ENCODE peak calls at places on chromosomes 13 and 19, in ten cellular contexts. Z, A, R, C, V, I, E, J, M and P are unnamed samples.

GRCh38 chr19:57719901-57720519 is 7.4 kb downstream of the ZNF671 start:
- DNase-seq in Z (no peak), R (no peak), I (no peak), E (no peak), J (no peak), V (no peak), A (no peak), M (no peak), C (no peak), P (no peak)

GRCh38 chr13:110397445-110397844 is 90.4 kb downstream of the COL4A2 start:
- DNase-seq in E (no peak), M (no peak), R (peak; percentile 45), C (no peak), V (no peak), I (peak; percentile 78), Z (peak; percentile 69), J (peak; percentile 48), A (no peak), P (no peak)

GRCh38 chr19:18488838-18489626 is 32.8 kb downstream of the ELL start:
- DNase-seq in Z (peak; percentile 45), C (peak; percentile 46), I (no peak), J (no peak), E (no peak), R (no peak), A (no peak), M (no peak), V (no peak), P (no peak)

GRCh38 chr13:73934215-73934623 is 200.0 kb downstream of the KLF12 start:
- DNase-seq in R (peak; percentile 68), C (no peak), J (no peak), M (no peak), V (no peak), I (no peak), A (no peak), E (no peak), Z (no peak), P (no peak)

GRCh38 chr13:59133903-59134302 is 1029.8 kb downstream of the DIAPH3 start:
- DNase-seq in Z (no peak), V (no peak), I (no peak), R (no peak), J (no peak), M (no peak), C (no peak), E (no peak), A (no peak), P (no peak)

GRCh38 chr13:53064721-53065120 is 36.1 kb downstream of the OLFM4 start:
- DNase-seq in A (no peak), R (no peak), J (no peak), V (no peak), C (no peak), I (no peak), M (no peak), Z (no peak), E (no peak), P (no peak)

GRCh38 chr19:43532571-43532961 is 422 bp upstream of the ZNF575 start:
- DNase-seq in M (peak; percentile 19), A (peak; percentile 75), J (peak; percentile 50), R (no peak), Z (no peak), I (peak; percentile 79), C (peak; percentile 76), V (no peak), E (no peak), P (no peak)

GRCh38 chr13:23344923-23345322 is 88.6 kb downstream of the SACS start:
- DNase-seq in M (no peak), C (no peak), Z (no peak), V (no peak), A (no peak), J (no peak), I (no peak), E (no peak), R (no peak), P (no peak)

GRCh38 chr13:99080131-99080530 is 102.3 kb upstream of the DOCK9 start:
- DNase-seq in M (no peak), R (no peak), Z (no peak), C (no peak), I (no peak), V (no peak), E (no peak), J (no peak), A (no peak), P (no peak)

GRCh38 chr13:111493468-111493867 is 173.0 kb downstream of the TEX29 start:
- DNase-seq in C (no peak), V (no peak), Z (no peak), M (no peak), E (no peak), R (no peak), A (no peak), I (peak; percentile 24), J (peak; percentile 13), P (no peak)

GRCh38 chr13:110398564-110399507 is 91.8 kb downstream of the COL4A2 start:
- DNase-seq in M (no peak), A (no peak), J (no peak), Z (no peak), V (no peak), R (no peak), E (no peak), I (no peak), C (no peak), P (no peak)

GRCh38 chr13:113489171-113489548 is 1.4 kb downstream of the DCUN1D2 start:
- DNase-seq in A (no peak), Z (no peak), J (no peak), R (no peak), I (no peak), E (no peak), M (no peak), V (no peak), C (no peak), P (no peak)

GRCh38 chr13:83215627-83216026 is 666.6 kb downstream of the SLITRK1 start:
- DNase-seq in M (no peak), J (no peak), A (no peak), V (peak; percentile 59), I (no peak), C (no peak), Z (no peak), R (peak; percentile 8), E (no peak), P (no peak)

DNA sequence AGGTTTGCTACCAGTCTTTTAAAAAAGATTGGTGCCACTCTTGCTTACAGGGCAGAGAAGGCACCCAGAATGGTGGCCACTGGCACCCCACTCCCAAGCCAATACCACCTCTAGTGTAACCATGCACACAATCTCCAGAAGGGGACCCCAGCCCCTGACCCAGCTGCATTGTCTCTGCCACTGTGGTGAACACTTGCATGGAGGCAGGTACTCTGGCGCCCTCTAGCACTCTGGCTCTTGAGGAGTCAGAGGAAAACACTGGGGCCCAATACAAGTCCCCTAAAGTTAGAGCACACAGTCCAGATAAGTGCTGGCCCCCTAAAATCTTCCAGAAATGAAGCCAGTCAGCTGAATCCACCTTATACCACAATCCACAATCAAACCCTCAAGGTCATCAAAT is 6.0 kb downstream of the ERVV-1 start:
- DNase-seq in J (no peak), I (no peak), Z (no peak), E (no peak), M (no peak), A (no peak), R (no peak), V (no peak), C (no peak), P (no peak)
- TF ChIP-seq CTCF in J (no peak), I (no peak), Z (no peak), E (no peak), M (no peak), A (no peak), R (peak; percentile 31), V (no peak), C (peak; percentile 2), P (peak; percentile 18)

GRCh38 chr13:78607409-78608253 is 4.3 kb upstream of the POU4F1 start:
- DNase-seq in C (no peak), Z (no peak), E (no peak), I (no peak), A (no peak), M (no peak), V (no peak), J (no peak), R (no peak), P (no peak)
- H3K4me3 ChIP-seq in C (no peak overlapping the region), Z (no peak overlapping the region), E (no peak overlapping the region), I (peak overlapping the region; percentile 12), A (no peak overlapping the region), M (peak overlapping the region; percentile 17), V (no peak overlapping the region), J (peak overlapping the region; percentile 9), R (no peak overlapping the region), P (no peak overlapping the region)

DNA sequence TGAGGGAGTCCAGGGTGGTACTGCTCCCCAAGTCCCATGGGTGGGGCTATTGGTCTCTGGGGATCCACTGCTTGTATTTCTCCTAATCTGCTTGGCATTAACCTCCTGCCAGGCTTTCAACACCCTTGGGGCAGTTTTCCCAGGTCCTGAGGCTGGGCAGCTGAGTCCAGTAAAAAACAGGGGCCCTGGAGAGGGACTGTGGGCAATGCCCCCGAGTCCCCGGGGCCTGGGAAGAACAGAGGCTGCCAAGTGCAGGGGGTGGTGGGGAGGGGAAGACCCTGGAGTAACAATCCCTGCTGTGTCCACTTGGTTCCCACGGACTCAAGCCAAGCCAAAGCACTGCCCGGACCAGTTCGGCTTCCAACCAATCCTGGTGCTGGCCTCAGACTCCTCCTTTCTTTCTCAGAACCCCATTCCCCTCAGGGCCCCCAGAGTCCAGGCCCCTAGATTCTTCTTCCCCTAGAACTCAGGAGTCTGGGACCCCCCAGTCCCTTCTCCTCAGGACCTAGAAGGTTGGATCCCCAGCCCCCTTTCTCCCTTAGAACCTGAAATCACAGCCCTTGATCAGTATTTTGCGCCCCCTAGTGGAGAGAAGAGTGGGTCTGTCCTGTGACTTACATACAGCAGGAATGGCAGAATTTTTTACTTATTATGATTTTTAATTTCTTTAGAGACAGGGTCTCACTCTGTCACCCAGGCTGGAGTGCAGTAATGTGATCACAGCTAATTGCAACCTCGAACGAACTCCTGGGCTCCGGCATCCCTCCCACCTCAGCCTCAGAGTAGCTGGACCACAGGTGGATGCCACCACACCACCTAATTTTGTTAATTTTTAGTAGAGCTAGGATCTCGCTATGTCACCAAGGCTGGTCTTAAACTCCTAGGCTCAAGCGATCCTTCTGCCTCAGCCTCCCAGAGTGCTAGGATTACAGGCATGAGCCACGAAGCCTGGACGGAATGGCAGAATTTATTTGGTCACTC is 3.7 kb upstream of the CLPTM1 start:
- DNase-seq in E (peak; percentile 21), V (peak; percentile 58), C (peak; percentile 78), I (peak; percentile 82), J (peak; percentile 66), M (peak; percentile 27), Z (peak; percentile 81), A (no peak), R (peak; percentile 64), P (no peak)
- TF ChIP-seq CTCF in E (peak; percentile 78), V (peak; percentile 81), C (peak; percentile 84), I (peak; percentile 53), J (peak; percentile 85), M (peak; percentile 82), Z (peak; percentile 86), A (peak; percentile 87), R (peak; percentile 65), P (peak; percentile 91)

DNA sequence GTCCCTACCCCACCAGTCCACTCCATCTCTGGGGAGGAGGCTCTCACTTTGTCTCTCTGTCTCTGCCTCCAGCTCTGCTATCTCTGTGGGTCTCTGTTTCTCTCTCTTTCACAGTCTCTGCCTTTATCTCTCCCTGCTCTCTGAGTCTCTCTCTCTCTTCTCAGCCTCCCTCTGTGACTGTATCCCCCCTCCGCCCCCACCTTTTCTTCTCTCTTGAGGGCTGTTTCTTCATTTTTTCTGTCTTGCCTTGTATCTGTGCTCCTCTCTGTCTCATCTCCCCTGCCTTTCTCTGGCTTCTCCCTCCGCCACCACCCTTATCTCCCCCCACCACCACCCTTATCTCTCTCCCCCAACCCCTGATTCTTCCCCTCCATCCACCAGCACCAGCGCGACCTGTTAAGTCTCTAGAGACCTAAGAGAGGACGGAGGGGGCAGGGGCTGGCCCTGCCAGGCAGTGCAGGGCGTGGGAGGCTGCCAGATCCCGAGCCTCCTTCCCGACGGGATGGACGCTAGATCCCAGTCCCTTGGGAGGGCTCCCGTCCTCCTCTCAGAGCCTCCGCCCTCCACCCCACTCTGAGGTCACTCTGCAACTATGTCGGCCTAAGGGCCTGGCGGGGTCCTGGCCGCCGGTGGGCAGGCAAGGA is 1.0 kb downstream of the AXL start:
- DNase-seq in Z (no peak), V (no peak), I (peak; percentile 81), M (peak; percentile 33), C (peak; percentile 49), A (no peak), R (no peak), E (peak; percentile 56), J (peak; percentile 67), P (no peak)
- H3K4me3 ChIP-seq in Z (peak overlapping the region; percentile 45), V (peak overlapping the region; percentile 69), I (peak overlapping the region; percentile 66), M (peak overlapping the region; percentile 89), C (peak overlapping the region; percentile 76), A (peak overlapping the region; percentile 49), R (peak overlapping the region; percentile 53), E (peak overlapping the region; percentile 65), J (peak overlapping the region; percentile 88), P (peak overlapping the region; percentile 85)